ENCODE peak calls at places on chromosomes 4 and X, in five cellular contexts. U is dorsolateral prefrontal cortex, Q is left ventricle myocardium inferior, E is neural progenitor cell, R is transverse colon. T is an unnamed sample.

GRCh38 chrX:51614353-51614752 is 4.4 kb downstream of the CENPVL3 start:
- DNase-seq in U (no peak), Q (no peak), E (peak), R (no peak), T (peak)

GRCh38 chrX:134171661-134172587 is 65.1 kb upstream of the CCDC160 start:
- DNase-seq in U (no peak), Q (peak), E (peak), R (no peak), T (peak)

GRCh38 chrX:68072016-68072415 is 361.3 kb downstream of the OPHN1 start:
- DNase-seq in U (no peak), Q (no peak), E (no peak), R (no peak), T (no peak)

GRCh38 chr4:162498168-162498567 is 334.4 kb upstream of the FSTL5 start:
- DNase-seq in U (no peak), Q (peak), E (no peak), R (no peak), T (no peak)

GRCh38 chrX:56995271-56995994 is at the start of gene SPIN3:
- DNase-seq in U (peak), Q (peak), E (peak), R (peak), T (peak)

GRCh38 chrX:30702736-30703135 is 49.5 kb downstream of the GK start:
- DNase-seq in U (no peak), Q (no peak), E (no peak), R (no peak), T (no peak)

GRCh38 chr4:101282076-101282844 is 65.1 kb downstream of the PPP3CA start:
- DNase-seq in U (no peak), Q (no peak), E (no peak), R (no peak), T (no peak)

GRCh38 chr4:148447672-148448071 is 5.5 kb upstream of the NR3C2 start:
- DNase-seq in U (no peak), Q (no peak), E (peak), R (no peak), T (no peak)

GRCh38 chr4:94947681-94948108 is 189.9 kb downstream of the BMPR1B start:
- DNase-seq in U (no peak), Q (no peak), E (peak), R (no peak), T (no peak)

GRCh38 chr4:16377887-16378286 is 151.6 kb upstream of the TAPT1 start:
- DNase-seq in U (no peak), Q (no peak), E (peak), R (no peak), T (no peak)

GRCh38 chr4:130675262-130675661 is 1579.3 kb downstream of the C4orf33 start:
- DNase-seq in U (no peak), Q (no peak), E (no peak), R (no peak), T (no peak)

GRCh38 chr4:80812145-80812544 is 218.4 kb upstream of the BMP3 start:
- DNase-seq in U (no peak), Q (no peak), E (no peak), R (no peak), T (no peak)

GRCh38 chr4:88189881-88190585 is 31.6 kb upstream of the ABCG2 start:
- DNase-seq in U (no peak), Q (no peak), E (no peak), R (no peak), T (no peak)

GRCh38 chr4:162164881-162165528 is 1.2 kb upstream of the FSTL5 start:
- DNase-seq in U (no peak), Q (no peak), E (peak), R (no peak), T (no peak)

GRCh38 chr4:48275247-48275646 is 5.6 kb upstream of the TEC start:
- DNase-seq in U (no peak), Q (no peak), E (peak), R (no peak), T (no peak)

GRCh38 chrX:129099206-129099605 is 424.1 kb downstream of the SMARCA1 start:
- DNase-seq in U (no peak), Q (no peak), E (peak), R (no peak), T (no peak)

GRCh38 chr4:8589336-8589735 is 3.2 kb upstream of the CPZ start:
- DNase-seq in U (no peak), Q (no peak), E (no peak), R (no peak), T (no peak)

GRCh38 chrX:148609766-148610698 is 109.6 kb downstream of the AFF2 start:
- DNase-seq in U (no peak), Q (no peak), E (peak), R (no peak), T (no peak)

GRCh38 chrX:93422693-93423092 is 250.7 kb downstream of the NAP1L3 start:
- DNase-seq in U (no peak), Q (no peak), E (peak), R (no peak), T (peak)

GRCh38 chr4:83964996-83965541 is 429.2 kb downstream of the GPAT3 start:
- DNase-seq in U (no peak), Q (no peak), E (peak), R (no peak), T (no peak)

GRCh38 chrX:153388722-153389459 is 12.3 kb downstream of the PNMA6E start:
- DNase-seq in U (no peak), Q (no peak), E (no peak), R (no peak), T (no peak)

GRCh38 chr4:121094297-121094966 is 22.1 kb upstream of the NDNF start:
- DNase-seq in U (no peak), Q (no peak), E (no peak), R (no peak), T (no peak)

GRCh38 chr4:145406970-145407369 is 74.7 kb upstream of the SMAD1 start:
- DNase-seq in U (no peak), Q (no peak), E (no peak), R (no peak), T (no peak)

GRCh38 chrX:39773923-39774803 is 323.6 kb downstream of the BCOR start:
- DNase-seq in U (no peak), Q (no peak), E (no peak), R (no peak), T (no peak)

GRCh38 chr4:115310671-115311070 is 197.3 kb upstream of the NDST4 start:
- DNase-seq in U (no peak), Q (no peak), E (no peak), R (no peak), T (no peak)

GRCh38 chr4:26937136-26937535 is 76.5 kb downstream of the STIM2 start:
- DNase-seq in U (no peak), Q (no peak), E (no peak), R (no peak), T (no peak)

GRCh38 chr4:85812776-85813175 is 337.8 kb downstream of the ARHGAP24 start:
- DNase-seq in U (no peak), Q (no peak), E (no peak), R (no peak), T (no peak)

GRCh38 chrX:16185725-16186136 is 18.4 kb downstream of the MAGEB17 start:
- DNase-seq in U (no peak), Q (no peak), E (no peak), R (no peak), T (no peak)

GRCh38 chr4:2795558-2796260 is 2.8 kb downstream of the SH3BP2 start:
- DNase-seq in U (peak), Q (no peak), E (peak), R (peak), T (no peak)

GRCh38 chrX:85244411-85245210 is 820 bp downstream of the ZNF711 start:
- DNase-seq in U (no peak), Q (no peak), E (peak), R (no peak), T (peak)

GRCh38 chr4:94446386-94446785 is 5.4 kb upstream of the PDLIM5 start:
- DNase-seq in U (no peak), Q (no peak), E (no peak), R (no peak), T (no peak)

GRCh38 chr4:75653845-75654503 is 19.2 kb downstream of the G3BP2 start:
- DNase-seq in U (no peak), Q (no peak), E (peak), R (no peak), T (no peak)

GRCh38 chrX:40406330-40406859 is 174.4 kb upstream of the ATP6AP2 start:
- DNase-seq in U (no peak), Q (no peak), E (no peak), R (no peak), T (no peak)

GRCh38 chrX:129698150-129698549 is 40.6 kb upstream of the XPNPEP2 start:
- DNase-seq in U (no peak), Q (no peak), E (no peak), R (no peak), T (no peak)

GRCh38 chr4:43560047-43560446 is 667.5 kb downstream of the GRXCR1 start:
- DNase-seq in U (no peak), Q (no peak), E (no peak), R (no peak), T (no peak)

GRCh38 chr4:122475233-122475632 is 18.7 kb upstream of the IL2 start:
- DNase-seq in U (no peak), Q (no peak), E (no peak), R (no peak), T (no peak)

GRCh38 chr4:105808030-105808429 is 87.2 kb upstream of the NPNT start:
- DNase-seq in U (no peak), Q (no peak), E (no peak), R (no peak), T (no peak)
- TF ChIP-seq CTCF in U (no peak), Q (no peak), E (no peak), R (no peak), T (no peak)

GRCh38 chr4:1711906-1712215 is 258 bp downstream of the SLBP start:
- DNase-seq in U (no peak), Q (no peak), E (no peak), R (no peak), T (no peak)

GRCh38 chr4:1713003-1713397 is 881 bp upstream of the SLBP start:
- DNase-seq in U (no peak), Q (no peak), E (no peak), R (no peak), T (no peak)

GRCh38 chr4:1714303-1715001 is 2.3 kb upstream of the SLBP start:
- DNase-seq in U (no peak), Q (no peak), E (no peak), R (no peak), T (no peak)

GRCh38 chr4:1711055-1711905 is 839 bp downstream of the SLBP start:
- DNase-seq in U (peak), Q (peak), E (peak), R (peak), T (no peak)

GRCh38 chr4:1712216-1713002 is at the start of gene SLBP:
- DNase-seq in U (peak), Q (peak), E (peak), R (peak), T (peak)
- TF ChIP-seq CTCF in U (no peak), Q (no peak), E (peak), R (no peak), T (no peak)

GRCh38 chrX:45619290-45619689 is 418.6 kb upstream of the DIPK2B start:
- DNase-seq in U (no peak), Q (no peak), E (peak), R (no peak), T (no peak)

GRCh38 chrX:45622042-45622423 is 421.4 kb upstream of the DIPK2B start:
- DNase-seq in U (no peak), Q (no peak), E (no peak), R (no peak), T (no peak)

GRCh38 chrX:45621356-45622041 is 420.8 kb upstream of the DIPK2B start:
- DNase-seq in U (no peak), Q (no peak), E (no peak), R (no peak), T (no peak)

GRCh38 chrX:45623266-45623665 is 422.6 kb upstream of the DIPK2B start:
- DNase-seq in U (no peak), Q (no peak), E (no peak), R (no peak), T (no peak)

DNA sequence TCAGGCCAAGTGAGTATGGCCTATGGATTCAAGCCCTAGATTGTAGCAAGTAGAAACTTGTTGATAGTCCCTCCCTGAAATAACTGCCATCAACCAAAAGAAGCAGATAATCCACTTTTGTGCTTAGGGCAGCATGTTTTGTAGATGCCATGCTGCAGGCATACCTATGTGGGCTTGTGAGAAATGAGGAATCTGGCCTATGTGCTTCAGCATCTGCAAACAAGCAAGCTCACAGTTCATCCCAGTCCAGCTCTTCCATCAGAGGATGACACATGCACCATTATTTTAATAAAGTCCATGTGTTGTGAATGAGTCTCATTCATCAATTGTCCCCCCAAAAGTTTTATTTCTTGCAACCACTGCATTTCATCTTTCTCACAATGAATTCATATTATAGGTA is 421.9 kb upstream of the DIPK2B start:
- DNase-seq in U (no peak), Q (no peak), E (no peak), R (no peak), T (no peak)
- TF ChIP-seq CTCF in U (no peak), Q (no peak), E (no peak), R (no peak), T (no peak)

GRCh38 chr4:169484485-169484884 is 127.9 kb downstream of the NEK1 start:
- DNase-seq in U (no peak), Q (no peak), E (no peak), R (no peak), T (no peak)
- TF ChIP-seq CTCF in U (no peak), Q (no peak), E (peak), R (no peak), T (peak)

T was measured in neural crest cell.